ENCODE peak calls at places on chromosomes 12 and 14, in four cellular contexts. C is IMR-90; A is activated CD4-positive, alpha-beta T cell treated with anti-CD3 and anti-CD28 coated beads for 48 hours; Q is coronary artery. E is an unnamed sample.

GRCh38 chr12:20722142-20722541 is 27.0 kb downstream of the SLCO1C1 start:
- DNase-seq in C (no peak), A (no peak), Q (no peak), E (no peak)

GRCh38 chr12:55745361-55746146 is 2.6 kb downstream of the GDF11 start:
- DNase-seq in C (no peak), A (no peak), Q (no peak), E (no peak)

GRCh38 chr12:108772247-108772646 is 40.9 kb upstream of the CORO1C start:
- DNase-seq in C (no peak), A (no peak), Q (no peak), E (no peak)

GRCh38 chr12:120534703-120535655 is 823 bp downstream of the RNF10 start:
- DNase-seq in C (peak), A (peak), Q (peak), E (peak)

GRCh38 chr12:42267408-42268190 is 29.6 kb upstream of the YAF2 start:
- DNase-seq in C (no peak), A (no peak), Q (no peak), E (no peak)

GRCh38 chr14:105508601-105509000 is 17.6 kb downstream of the TEDC1 start:
- DNase-seq in C (no peak), A (no peak), Q (peak), E (no peak)

GRCh38 chr12:12505544-12506501 is 56.8 kb downstream of the DUSP16 start:
- DNase-seq in C (peak), A (peak), Q (no peak), E (no peak)

GRCh38 chr12:9404469-9405260 is 196.5 kb upstream of the PZP start:
- DNase-seq in C (no peak), A (peak), Q (no peak), E (no peak)

GRCh38 chr12:91813701-91814100 is 331.9 kb downstream of the BTG1 start:
- DNase-seq in C (peak), A (peak), Q (no peak), E (no peak)

GRCh38 chr12:89706551-89707348 is 1.9 kb downstream of the ATP2B1 start:
- DNase-seq in C (peak), A (no peak), Q (no peak), E (no peak)

GRCh38 chr12:108825205-108825950 is 32.0 kb downstream of the SSH1 start:
- DNase-seq in C (peak), A (peak), Q (no peak), E (no peak)

GRCh38 chr14:92252291-92252690 is 70.7 kb upstream of the SLC24A4 start:
- DNase-seq in C (no peak), A (no peak), Q (peak), E (no peak)

GRCh38 chr12:92624236-92624635 is 78.6 kb upstream of the PLEKHG7 start:
- DNase-seq in C (peak), A (no peak), Q (no peak), E (no peak)

GRCh38 chr12:67832155-67832554 is 157.1 kb upstream of the IFNG-AS1 start:
- DNase-seq in C (no peak), A (no peak), Q (no peak), E (no peak)

GRCh38 chr14:55450539-55450938 is 10.1 kb upstream of the TBPL2 start:
- DNase-seq in C (no peak), A (no peak), Q (no peak), E (no peak)

GRCh38 chr14:97218713-97219355 is 421.7 kb downstream of the VRK1 start:
- DNase-seq in C (no peak), A (peak), Q (no peak), E (no peak)

E was measured in HS-27A.